ENCODE peak calls at places on chromosomes 3 and 15, in six cellular contexts. One of them, this sample, is unnamed.

GRCh38 chr15:70111203-70112017 is 13.7 kb upstream of the TLE3 start:
- DNase-seq in occipital lobe: no peak
- DNase-seq in neural crest cell: peak
- DNase-seq in islet precursor cell: peak
- DNase-seq in NCI-H1105 treated with DMSO at 0.1 percent for 48 hours: peak
- DNase-seq in GM10248: no peak
- DNase-seq in this sample: no peak

GRCh38 chr3:60948488-60948887 is 302.8 kb downstream of the FHIT start:
- DNase-seq in occipital lobe: no peak
- DNase-seq in neural crest cell: no peak
- DNase-seq in islet precursor cell: no peak
- DNase-seq in NCI-H1105 treated with DMSO at 0.1 percent for 48 hours: no peak
- DNase-seq in GM10248: no peak
- DNase-seq in this sample: no peak

GRCh38 chr3:10465161-10465560 is 40.2 kb downstream of the ATP2B2 start:
- DNase-seq in occipital lobe: peak
- DNase-seq in neural crest cell: no peak
- DNase-seq in islet precursor cell: no peak
- DNase-seq in NCI-H1105 treated with DMSO at 0.1 percent for 48 hours: no peak
- DNase-seq in GM10248: no peak
- DNase-seq in this sample: no peak

GRCh38 chr15:32879980-32880379 is 162.2 kb downstream of the GREM1 start:
- DNase-seq in occipital lobe: no peak
- DNase-seq in neural crest cell: no peak
- DNase-seq in islet precursor cell: no peak
- DNase-seq in NCI-H1105 treated with DMSO at 0.1 percent for 48 hours: no peak
- DNase-seq in GM10248: no peak
- DNase-seq in this sample: no peak

GRCh38 chr3:161420746-161421145 is 49.4 kb upstream of the SPTSSB start:
- DNase-seq in occipital lobe: no peak
- DNase-seq in neural crest cell: no peak
- DNase-seq in islet precursor cell: peak
- DNase-seq in NCI-H1105 treated with DMSO at 0.1 percent for 48 hours: peak
- DNase-seq in GM10248: no peak
- DNase-seq in this sample: no peak

GRCh38 chr3:36693670-36694069 is 70.7 kb downstream of the DCLK3 start:
- DNase-seq in occipital lobe: no peak
- DNase-seq in neural crest cell: no peak
- DNase-seq in islet precursor cell: no peak
- DNase-seq in NCI-H1105 treated with DMSO at 0.1 percent for 48 hours: no peak
- DNase-seq in GM10248: no peak
- DNase-seq in this sample: no peak

GRCh38 chr3:20185364-20185732 is 658 bp downstream of the SGO1 start:
- DNase-seq in occipital lobe: no peak
- DNase-seq in neural crest cell: no peak
- DNase-seq in islet precursor cell: peak
- DNase-seq in NCI-H1105 treated with DMSO at 0.1 percent for 48 hours: peak
- DNase-seq in GM10248: no peak
- DNase-seq in this sample: peak

GRCh38 chr3:117409256-117409655 is 699.7 kb downstream of the TUSC7 start:
- DNase-seq in occipital lobe: no peak
- DNase-seq in neural crest cell: no peak
- DNase-seq in islet precursor cell: no peak
- DNase-seq in NCI-H1105 treated with DMSO at 0.1 percent for 48 hours: no peak
- DNase-seq in GM10248: no peak
- DNase-seq in this sample: no peak

GRCh38 chr3:13050446-13050845 is 22.8 kb downstream of the IQSEC1 start:
- DNase-seq in occipital lobe: no peak
- DNase-seq in neural crest cell: no peak
- DNase-seq in islet precursor cell: no peak
- DNase-seq in NCI-H1105 treated with DMSO at 0.1 percent for 48 hours: no peak
- DNase-seq in GM10248: no peak
- DNase-seq in this sample: no peak

GRCh38 chr3:185630182-185630622 is 44.1 kb downstream of the SENP2 start:
- DNase-seq in occipital lobe: no peak
- DNase-seq in neural crest cell: no peak
- DNase-seq in islet precursor cell: no peak
- DNase-seq in NCI-H1105 treated with DMSO at 0.1 percent for 48 hours: no peak
- DNase-seq in GM10248: no peak
- DNase-seq in this sample: no peak

GRCh38 chr15:69307939-69308338 is 9.2 kb downstream of the PAQR5 start:
- DNase-seq in occipital lobe: no peak
- DNase-seq in neural crest cell: no peak
- DNase-seq in islet precursor cell: no peak
- DNase-seq in NCI-H1105 treated with DMSO at 0.1 percent for 48 hours: no peak
- DNase-seq in GM10248: no peak
- DNase-seq in this sample: no peak

GRCh38 chr15:74791667-74792066 is 9.8 kb downstream of the CSK start:
- DNase-seq in occipital lobe: no peak
- DNase-seq in neural crest cell: no peak
- DNase-seq in islet precursor cell: peak
- DNase-seq in NCI-H1105 treated with DMSO at 0.1 percent for 48 hours: no peak
- DNase-seq in GM10248: no peak
- DNase-seq in this sample: no peak

GRCh38 chr3:124826703-124827102 is 60.5 kb downstream of the ITGB5 start:
- DNase-seq in occipital lobe: peak
- DNase-seq in neural crest cell: no peak
- DNase-seq in islet precursor cell: peak
- DNase-seq in NCI-H1105 treated with DMSO at 0.1 percent for 48 hours: peak
- DNase-seq in GM10248: no peak
- DNase-seq in this sample: no peak